ENCODE peak calls at places on chromosome 16, in seven cellular contexts. W is HepG2, H is GM12878, I is HCT116, R is K562, F is H1, V is SK-N-SH. J is an unnamed sample.

GRCh38 chr16:48862087-48862532 is 252.1 kb upstream of the N4BP1 start:
- DNase-seq in W (no peak), H (no peak), I (peak; percentile 7), R (peak; percentile 14), F (peak; percentile 29), V (no peak), J (no peak)

GRCh38 chr16:88871730-88872416 is 5.4 kb upstream of the PABPN1L start:
- DNase-seq in W (no peak), H (no peak), I (no peak), R (peak; percentile 54), F (no peak), V (no peak), J (no peak)

GRCh38 chr16:58378401-58378800 is 13.9 kb upstream of the GINS3 start:
- DNase-seq in W (no peak), H (no peak), I (no peak), R (no peak), F (no peak), V (no peak), J (no peak)

GRCh38 chr16:23949630-23950290 is 114.0 kb downstream of the PRKCB start:
- DNase-seq in W (no peak), H (peak; percentile 28), I (no peak), R (no peak), F (no peak), V (no peak), J (no peak)

GRCh38 chr16:8849411-8850011 is 19.3 kb downstream of the CARHSP1 start:
- DNase-seq in W (no peak), H (no peak), I (no peak), R (no peak), F (no peak), V (peak; percentile 16), J (no peak)

GRCh38 chr16:10883004-10883403 is 6.0 kb downstream of the CIITA start:
- DNase-seq in W (no peak), H (no peak), I (no peak), R (no peak), F (no peak), V (no peak), J (peak; percentile 85)

GRCh38 chr16:86150646-86151371 is 251.8 kb downstream of the IRF8 start:
- DNase-seq in W (no peak), H (no peak), I (no peak), R (no peak), F (no peak), V (no peak), J (no peak)

GRCh38 chr16:11498683-11499082 is 88.0 kb downstream of the LITAF start:
- DNase-seq in W (no peak), H (no peak), I (no peak), R (no peak), F (no peak), V (no peak), J (no peak)

GRCh38 chr16:53789159-53789558 is 85.2 kb downstream of the FTO start:
- DNase-seq in W (no peak), H (no peak), I (no peak), R (no peak), F (no peak), V (no peak), J (no peak)

GRCh38 chr16:7997966-7998365 is 592.3 kb downstream of the TMEM114 start:
- DNase-seq in W (no peak), H (no peak), I (no peak), R (no peak), F (no peak), V (no peak), J (no peak)

GRCh38 chr16:16045879-16046278 is 96.5 kb downstream of the ABCC1 start:
- DNase-seq in W (no peak), H (no peak), I (no peak), R (no peak), F (no peak), V (peak; percentile 29), J (no peak)

GRCh38 chr16:59988591-59988990 is 1254.5 kb upstream of the GOT2 start:
- DNase-seq in W (no peak), H (no peak), I (no peak), R (no peak), F (no peak), V (no peak), J (no peak)

GRCh38 chr16:72635694-72636093 is 412.2 kb downstream of the ZFHX3 start:
- DNase-seq in W (no peak), H (no peak), I (no peak), R (no peak), F (no peak), V (no peak), J (no peak)

GRCh38 chr16:55842369-55843104 is 9.6 kb upstream of the CES1 start:
- DNase-seq in W (peak; percentile 56), H (no peak), I (peak; percentile 18), R (peak; percentile 60), F (no peak), V (peak; percentile 70), J (peak; percentile 59)

GRCh38 chr16:64865037-64865696 is 256.7 kb downstream of the CDH11 start:
- DNase-seq in W (no peak), H (no peak), I (no peak), R (no peak), F (no peak), V (no peak), J (no peak)

GRCh38 chr16:66255647-66256046 is 110.8 kb upstream of the CDH5 start:
- DNase-seq in W (no peak), H (no peak), I (no peak), R (no peak), F (no peak), V (no peak), J (no peak)

GRCh38 chr16:1156111-1156982 is 3.4 kb downstream of the CACNA1H start:
- DNase-seq in W (no peak), H (no peak), I (no peak), R (no peak), F (no peak), V (no peak), J (no peak)

GRCh38 chr16:9095998-9096397 is 4.6 kb downstream of the HAPSTR1 start:
- DNase-seq in W (no peak), H (no peak), I (no peak), R (no peak), F (no peak), V (no peak), J (no peak)

GRCh38 chr16:1263591-1264216 is 7.8 kb downstream of the TPSD1 start:
- DNase-seq in W (no peak), H (no peak), I (no peak), R (no peak), F (no peak), V (no peak), J (no peak)

GRCh38 chr16:85052536-85052935 is 24.9 kb downstream of the KIAA0513 start:
- DNase-seq in W (no peak), H (no peak), I (no peak), R (no peak), F (no peak), V (no peak), J (no peak)

GRCh38 chr16:89860747-89861304 is 12.6 kb upstream of the TCF25 start:
- DNase-seq in W (peak; percentile 52), H (no peak), I (peak; percentile 51), R (peak; percentile 96), F (peak; percentile 65), V (peak; percentile 95), J (peak; percentile 76)

GRCh38 chr16:10535461-10535860 is 44.9 kb downstream of the EMP2 start:
- DNase-seq in W (no peak), H (no peak), I (no peak), R (no peak), F (no peak), V (no peak), J (no peak)

GRCh38 chr16:78227855-78228254 is 128.4 kb downstream of the WWOX start:
- DNase-seq in W (peak; percentile 74), H (no peak), I (no peak), R (no peak), F (no peak), V (peak; percentile 49), J (peak; percentile 71)
- TF ChIP-seq JUND in W (no peak), H (no peak), I (no peak), R (no peak), F (no peak), V (no peak), J (no peak)

GRCh38 chr16:2867987-2868789 is 10.2 kb upstream of the PRSS22 start:
- DNase-seq in W (peak; percentile 82), H (peak; percentile 66), I (peak; percentile 86), R (peak; percentile 96), F (peak; percentile 83), V (peak; percentile 98), J (peak; percentile 89)
- TF ChIP-seq JUND in W (peak; percentile 13), H (no peak), I (no peak), R (no peak), F (no peak), V (no peak), J (no peak)

GRCh38 chr16:81405702-81406113 is 38.9 kb upstream of the CMIP start:
- DNase-seq in W (peak; percentile 91), H (no peak), I (peak; percentile 99), R (peak; percentile 58), F (peak; percentile 53), V (no peak), J (peak; percentile 71)
- TF ChIP-seq JUND in W (no peak), H (no peak), I (no peak), R (no peak), F (no peak), V (peak; percentile 94), J (no peak)

GRCh38 chr16:71565812-71566700 is 10.8 kb downstream of the TAT start:
- DNase-seq in W (no peak), H (peak; percentile 37), I (no peak), R (no peak), F (no peak), V (no peak), J (no peak)

GRCh38 chr16:71568541-71568940 is 8.4 kb downstream of the TAT start:
- DNase-seq in W (no peak), H (no peak), I (no peak), R (no peak), F (no peak), V (no peak), J (no peak)

GRCh38 chr16:71569621-71570020 is 7.3 kb downstream of the TAT start:
- DNase-seq in W (no peak), H (no peak), I (no peak), R (no peak), F (no peak), V (no peak), J (no peak)

GRCh38 chr16:71570143-71570542 is 6.7 kb downstream of the TAT start:
- DNase-seq in W (no peak), H (no peak), I (no peak), R (no peak), F (no peak), V (no peak), J (no peak)

DNA sequence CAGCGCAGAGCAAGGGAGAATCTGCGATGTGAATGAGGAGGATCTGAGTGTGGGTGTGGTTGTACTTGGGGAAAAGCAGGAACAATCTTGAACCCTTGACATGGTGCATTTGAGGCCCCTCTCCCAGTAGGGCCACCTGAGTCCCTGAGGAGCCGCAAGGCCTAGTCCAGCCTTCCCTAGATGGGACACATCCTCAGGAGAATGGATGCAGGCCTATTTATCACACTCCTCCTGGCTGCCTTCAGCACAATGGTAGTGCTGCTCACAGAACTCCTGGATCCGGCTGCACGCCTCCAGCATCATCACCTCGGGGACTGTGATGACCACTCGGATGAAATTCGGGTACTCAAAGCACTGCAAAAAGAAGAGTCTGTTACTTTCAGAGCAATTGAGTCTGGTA is 9.0 kb downstream of the TAT start:
- DNase-seq in W (no peak), H (no peak), I (no peak), R (no peak), F (no peak), V (no peak), J (no peak)
- TF ChIP-seq JUND in W (no peak), H (no peak), I (no peak), R (no peak), F (no peak), V (no peak), J (no peak)

J was measured in T47D.